ENCODE peak calls at places on chromosome 13, in seven cellular contexts. P, T, H, N, V, U and D are unnamed samples.

GRCh38 chr13:61410669-61411297 is 4.9 kb downstream of the PCDH20 start:
- DNase-seq in N (no peak), U (no peak), P (no peak), H (no peak), V (peak; percentile 11), T (no peak), D (peak; percentile 38)

GRCh38 chr13:23159205-23159586 is 21.6 kb upstream of the SGCG start:
- DNase-seq in T (no peak), H (peak; percentile 73), P (no peak), N (peak; percentile 32), V (no peak), U (no peak), D (peak; percentile 61)

GRCh38 chr13:95039415-95039814 is 261.8 kb downstream of the ABCC4 start:
- DNase-seq in V (no peak), U (no peak), H (no peak), T (no peak), N (no peak), P (no peak), D (no peak)

GRCh38 chr13:109610517-109610916 is 175.9 kb downstream of the IRS2 start:
- DNase-seq in U (no peak), N (no peak), T (peak; percentile 48), V (no peak), H (no peak), P (peak; percentile 51), D (no peak)

GRCh38 chr13:39612023-39612637 is 9.1 kb upstream of the LHFPL6 start:
- DNase-seq in N (peak; percentile 42), U (no peak), P (peak; percentile 54), V (peak; percentile 42), H (peak; percentile 75), T (peak; percentile 71), D (peak; percentile 52)

GRCh38 chr13:97001641-97002040 is 7.4 kb upstream of the OXGR1 start:
- DNase-seq in N (no peak), U (no peak), V (no peak), P (no peak), H (no peak), T (no peak), D (no peak)

GRCh38 chr13:33932765-33933406 is 114.9 kb downstream of the RFC3 start:
- DNase-seq in U (no peak), V (no peak), H (no peak), T (no peak), N (no peak), P (no peak), D (no peak)

GRCh38 chr13:113930711-113931637 is 42.9 kb downstream of the C13orf46 start:
- DNase-seq in T (peak; percentile 24), U (no peak), P (peak; percentile 75), V (no peak), H (peak; percentile 35), N (no peak), D (no peak)

GRCh38 chr13:73803997-73804396 is 330.2 kb downstream of the KLF12 start:
- DNase-seq in P (no peak), U (no peak), V (peak; percentile 7), T (no peak), H (no peak), N (no peak), D (no peak)

GRCh38 chr13:98650376-98651107 is 73.6 kb upstream of the STK24 start:
- DNase-seq in T (peak; percentile 86), V (peak; percentile 53), H (no peak), N (no peak), P (no peak), U (no peak), D (no peak)

GRCh38 chr13:48626077-48626449 is 27.7 kb upstream of the CYSLTR2 start:
- DNase-seq in T (no peak), H (no peak), V (no peak), P (no peak), N (no peak), U (no peak), D (no peak)

GRCh38 chr13:65990684-65991083 is 1239.5 kb downstream of the PCDH9 start:
- DNase-seq in T (no peak), P (no peak), V (no peak), U (no peak), H (no peak), N (no peak), D (no peak)

GRCh38 chr13:102680842-102681725 is 13.8 kb downstream of the METTL21C start:
- DNase-seq in H (no peak), N (no peak), U (no peak), T (no peak), P (no peak), V (no peak), D (no peak)

GRCh38 chr13:33069365-33069764 is 53.1 kb downstream of the KL start:
- DNase-seq in H (no peak), T (no peak), P (no peak), U (no peak), N (no peak), V (no peak), D (no peak)

GRCh38 chr13:108985166-108985565 is 355.8 kb downstream of the MYO16 start:
- DNase-seq in T (no peak), U (peak; percentile 24), P (no peak), V (no peak), H (no peak), N (no peak), D (no peak)

GRCh38 chr13:45479661-45480060 is 14.9 kb downstream of the COG3 start:
- DNase-seq in H (no peak), T (no peak), V (no peak), U (no peak), P (no peak), N (no peak), D (no peak)

GRCh38 chr13:42048625-42049453 is at the start of gene DGKH:
- DNase-seq in T (peak; percentile 85), N (peak; percentile 52), H (peak; percentile 72), U (peak; percentile 55), V (peak; percentile 80), P (peak; percentile 64), D (peak; percentile 86)

GRCh38 chr13:78875792-78876580 is 217.0 kb upstream of the OBI1 start:
- DNase-seq in U (no peak), V (no peak), H (no peak), T (no peak), P (no peak), N (no peak), D (no peak)

GRCh38 chr13:98842074-98842473 is 89.6 kb upstream of the SLC15A1 start:
- DNase-seq in V (no peak), N (no peak), T (no peak), U (no peak), P (no peak), H (no peak), D (no peak)

GRCh38 chr13:67635754-67636153 is 405.6 kb upstream of the PCDH9 start:
- DNase-seq in P (no peak), U (no peak), V (no peak), N (no peak), H (no peak), T (no peak), D (no peak)

GRCh38 chr13:51838235-51838846 is 6.6 kb downstream of the TMEM272 start:
- DNase-seq in N (no peak), P (no peak), T (no peak), H (no peak), V (no peak), U (no peak), D (no peak)

GRCh38 chr13:60509601-60510386 is 112.8 kb downstream of the TDRD3 start:
- DNase-seq in U (no peak), T (no peak), P (no peak), N (no peak), H (no peak), V (peak; percentile 1), D (no peak)

GRCh38 chr13:111284579-111284978 is 35.9 kb upstream of the TEX29 start:
- DNase-seq in P (no peak), V (no peak), T (no peak), N (no peak), U (no peak), H (no peak), D (no peak)

GRCh38 chr13:49046002-49046401 is 70.3 kb downstream of the FNDC3A start:
- DNase-seq in H (no peak), U (peak; percentile 52), P (no peak), N (no peak), V (no peak), T (no peak), D (no peak)

GRCh38 chr13:107928762-107929161 is 286.6 kb downstream of the LIG4 start:
- DNase-seq in H (no peak), N (no peak), V (no peak), U (no peak), T (no peak), P (no peak), D (no peak)

GRCh38 chr13:50690020-50690419 is 153.5 kb downstream of the DLEU7 start:
- DNase-seq in N (no peak), T (no peak), V (no peak), U (no peak), H (no peak), P (no peak), D (no peak)

GRCh38 chr13:83221813-83222241 is 660.4 kb downstream of the SLITRK1 start:
- DNase-seq in V (peak; percentile 36), U (peak; percentile 30), N (no peak), P (no peak), H (no peak), T (no peak), D (no peak)

GRCh38 chr13:20616059-20616797 is 49.3 kb downstream of the IFT88 start:
- DNase-seq in N (no peak), U (peak; percentile 32), H (no peak), T (no peak), V (peak; percentile 11), P (no peak), D (no peak)

GRCh38 chr13:102948006-102948405 is 102.2 kb downstream of the ERCC5 start:
- DNase-seq in U (no peak), T (no peak), N (no peak), H (no peak), P (no peak), V (no peak), D (no peak)

DNA sequence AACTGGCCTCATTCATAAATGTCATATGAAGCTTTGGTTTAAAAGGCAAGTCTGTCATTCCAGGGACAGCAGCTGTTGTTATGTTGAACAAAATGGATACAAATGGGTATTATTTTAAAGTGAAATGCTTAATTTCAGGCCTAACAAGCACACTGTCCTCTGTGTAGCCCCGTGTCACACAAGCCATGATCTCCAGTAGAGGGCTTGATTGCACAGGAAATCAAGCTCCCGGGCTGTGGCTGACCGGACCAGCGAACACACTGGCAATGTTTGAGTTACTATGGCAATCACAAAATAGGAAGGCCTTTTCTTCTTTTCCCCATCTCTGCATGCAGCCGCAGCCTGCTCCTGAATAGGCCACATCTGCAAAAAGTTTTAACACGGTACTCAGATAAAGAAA is 64.0 kb upstream of the GSX1 start:
- DNase-seq in N (no peak), P (no peak), V (no peak), T (no peak), U (no peak), H (no peak), D (no peak)
- TF ChIP-seq CTCF in N (peak; percentile 36), P (no peak), V (no peak), T (no peak), U (no peak), H (no peak), D (no peak)

GRCh38 chr13:43304945-43305344 is 281.6 kb downstream of the DNAJC15 start:
- DNase-seq in P (no peak), N (no peak), H (no peak), V (no peak), T (no peak), U (no peak), D (no peak)
- TF ChIP-seq CTCF in P (no peak), N (no peak), H (no peak), V (no peak), T (no peak), U (no peak), D (no peak)

GRCh38 chr13:64276232-64276631 is 2860.6 kb upstream of the PCDH20 start:
- DNase-seq in P (no peak), N (no peak), H (no peak), T (no peak), U (no peak), V (no peak), D (no peak)
- TF ChIP-seq CTCF in P (no peak), N (no peak), H (no peak), T (no peak), U (no peak), V (no peak), D (no peak)

GRCh38 chr13:47178090-47178950 is 281.5 kb upstream of the HTR2A start:
- DNase-seq in T (no peak), V (no peak), U (no peak), N (no peak), P (no peak), H (no peak), D (no peak)
- TF ChIP-seq CTCF in T (no peak), V (no peak), U (no peak), N (no peak), P (no peak), H (no peak), D (no peak)